ENCODE peak calls at places on chromosomes 1 and 21, in six cellular contexts. E, I, W, Y, H and O are unnamed samples.

GRCh38 chr1:150187560-150187931 is 37.8 kb downstream of the PLEKHO1 start:
- DNase-seq in H (no peak), E (no peak), I (no peak), Y (no peak), W (peak), O (no peak)

GRCh38 chr21:35801388-35801787 is 258.9 kb downstream of the SETD4 start:
- DNase-seq in E (no peak), W (no peak), H (no peak), I (peak), Y (no peak), O (no peak)

GRCh38 chr1:36342426-36343185 is 19.2 kb upstream of the EVA1B start:
- DNase-seq in E (peak), H (peak), I (peak), Y (peak), W (peak), O (peak)

GRCh38 chr1:1996207-1996651 is 7.4 kb downstream of the CFAP74 start:
- DNase-seq in W (no peak), H (peak), E (no peak), I (no peak), Y (no peak), O (no peak)

GRCh38 chr1:16352842-16353535 is 709 bp upstream of the FBXO42 start:
- DNase-seq in E (no peak), H (no peak), I (no peak), Y (peak), W (no peak), O (no peak)

GRCh38 chr1:179926494-179927205 is 28.0 kb upstream of the CEP350 start:
- DNase-seq in I (no peak), H (peak), Y (no peak), W (no peak), E (no peak), O (no peak)

GRCh38 chr1:206002833-206003532 is at the start of gene RAB7B:
- DNase-seq in W (no peak), Y (no peak), H (peak), E (no peak), I (no peak), O (no peak)

GRCh38 chr1:202275061-202275770 is 66.5 kb downstream of the UBE2T start:
- DNase-seq in H (no peak), W (no peak), I (no peak), E (no peak), Y (no peak), O (no peak)

GRCh38 chr1:95233321-95233736 is 681 bp upstream of the RWDD3 start:
- DNase-seq in E (no peak), W (peak), H (peak), I (no peak), Y (peak), O (no peak)

GRCh38 chr1:185759061-185759460 is 24.9 kb downstream of the HMCN1 start:
- DNase-seq in W (no peak), H (no peak), E (no peak), I (no peak), Y (no peak), O (no peak)

GRCh38 chr1:162387226-162388082 is 5.9 kb downstream of the C1orf226 start:
- DNase-seq in W (no peak), H (no peak), I (no peak), Y (no peak), E (no peak), O (no peak)

GRCh38 chr1:41314781-41315481 is 46.3 kb upstream of the FOXO6 start:
- DNase-seq in H (peak), E (no peak), W (no peak), Y (no peak), I (peak), O (no peak)

GRCh38 chr1:56575865-56576264 is 3.5 kb downstream of the PLPP3 start:
- DNase-seq in W (no peak), Y (no peak), I (no peak), H (no peak), E (no peak), O (no peak)

GRCh38 chr1:2969011-2969869 is 52.0 kb upstream of the ACTRT2 start:
- DNase-seq in I (no peak), H (no peak), E (no peak), Y (no peak), W (no peak), O (no peak)

GRCh38 chr1:228478912-228479665 is 8.1 kb upstream of the RNF187 start:
- DNase-seq in H (no peak), Y (no peak), I (no peak), W (no peak), E (no peak), O (no peak)

GRCh38 chr1:154714638-154715037 is 106.7 kb upstream of the ADAR start:
- DNase-seq in W (peak), E (no peak), I (no peak), Y (peak), H (peak), O (no peak)

GRCh38 chr1:94069649-94070285 is 51.2 kb downstream of the ABCA4 start:
- DNase-seq in Y (no peak), H (no peak), I (no peak), W (no peak), E (no peak), O (no peak)

GRCh38 chr1:65216989-65217388 is 69.0 kb downstream of the AK4 start:
- DNase-seq in I (no peak), W (no peak), H (no peak), Y (no peak), E (no peak), O (no peak)

GRCh38 chr1:184483101-184483813 is 96.4 kb downstream of the C1orf21 start:
- DNase-seq in W (no peak), Y (no peak), H (peak), E (no peak), I (no peak), O (no peak)

GRCh38 chr21:31730687-31731111 is 1.2 kb downstream of the SCAF4 start:
- DNase-seq in W (no peak), H (no peak), Y (peak), I (peak), E (no peak), O (no peak)

GRCh38 chr21:46190491-46191131 is 6.4 kb upstream of the SPATC1L start:
- DNase-seq in E (no peak), H (no peak), W (no peak), Y (no peak), I (no peak), O (no peak)

GRCh38 chr21:17828223-17828622 is 9.1 kb upstream of the C21orf91 start:
- DNase-seq in H (peak), W (no peak), I (no peak), Y (no peak), E (no peak), O (no peak)

GRCh38 chr1:194358208-194358581 is 1171.8 kb upstream of the B3GALT2 start:
- DNase-seq in I (no peak), W (no peak), E (no peak), Y (no peak), H (no peak), O (no peak)

GRCh38 chr1:169487561-169487960 is 1.8 kb upstream of the SLC19A2 start:
- DNase-seq in Y (no peak), W (no peak), I (no peak), E (no peak), H (no peak), O (no peak)

GRCh38 chr1:58829861-58830260 is 46.0 kb upstream of the JUN start:
- DNase-seq in E (no peak), Y (no peak), W (no peak), I (no peak), H (no peak), O (no peak)

GRCh38 chr1:33273402-33273801 is 17.1 kb downstream of the ZNF362 start:
- DNase-seq in Y (no peak), W (no peak), I (no peak), H (no peak), E (no peak), O (no peak)

GRCh38 chr21:33411949-33412430 is 8.8 kb downstream of the IFNGR2 start:
- DNase-seq in I (no peak), Y (no peak), H (peak), W (no peak), E (no peak), O (no peak)

GRCh38 chr1:36096500-36097412 is 8.1 kb downstream of the ADPRS start:
- DNase-seq in I (peak), Y (peak), W (no peak), E (no peak), H (no peak), O (no peak)

GRCh38 chr1:201288007-201288406 is 4.7 kb downstream of the PKP1 start:
- DNase-seq in Y (no peak), I (no peak), H (no peak), W (no peak), E (no peak), O (no peak)

GRCh38 chr1:241411056-241411775 is 54.2 kb upstream of the RGS7 start:
- DNase-seq in I (no peak), H (no peak), E (no peak), Y (no peak), W (no peak), O (no peak)

GRCh38 chr21:46184625-46185555 is 631 bp upstream of the SPATC1L start:
- DNase-seq in E (peak), Y (peak), H (peak), I (peak), W (peak), O (peak)

GRCh38 chr1:12031039-12031980 is 12.0 kb downstream of the MIIP start:
- DNase-seq in I (no peak), W (no peak), H (no peak), Y (peak), E (no peak), O (no peak)

GRCh38 chr1:229506633-229507032 is 1.5 kb downstream of the NUP133 start:
- DNase-seq in W (no peak), H (no peak), I (no peak), E (no peak), Y (no peak), O (no peak)